ENCODE peak calls at places on chromosome 16, in nine cellular contexts. U is breast epithelium, H is heart left ventricle, G is NB4, J is esophagus muscularis mucosa, B is upper lobe of left lung, Q is IMR-90, Z is body of pancreas, T is tibial nerve. V is an unnamed sample.

GRCh38 chr16:10940501-10941079 is 1.7 kb downstream of the DEXI start:
- DNase-seq in T (no peak), Z (peak), G (no peak), Q (peak), B (peak), H (no peak), U (no peak), J (no peak), V (no peak)

GRCh38 chr16:76959166-76959565 is 231.8 kb upstream of the MON1B start:
- DNase-seq in T (no peak), J (no peak), H (no peak), Q (no peak), B (no peak), Z (no peak), G (no peak), U (no peak), V (no peak)

GRCh38 chr16:67296422-67296821 is 17.1 kb downstream of the PLEKHG4 start:
- DNase-seq in T (no peak), Z (no peak), U (no peak), Q (peak), B (no peak), H (no peak), J (no peak), G (no peak), V (no peak)

GRCh38 chr16:12262454-12263180 is 286.1 kb downstream of the SNX29 start:
- DNase-seq in J (no peak), T (no peak), B (no peak), Z (peak), Q (peak), U (peak), G (no peak), H (no peak), V (no peak)

GRCh38 chr16:52611817-52612673 is 65.1 kb upstream of the TOX3 start:
- DNase-seq in B (no peak), T (no peak), J (no peak), H (no peak), U (no peak), G (no peak), Z (peak), Q (no peak), V (no peak)

GRCh38 chr16:54077412-54077821 is 209.2 kb downstream of the IRX3 start:
- DNase-seq in H (no peak), Q (peak), J (no peak), U (no peak), Z (no peak), B (no peak), T (no peak), G (peak), V (no peak)

GRCh38 chr16:75265911-75266701 is 14.7 kb upstream of the BCAR1 start:
- DNase-seq in J (no peak), U (peak), Z (peak), T (peak), G (no peak), Q (peak), H (peak), B (peak), V (no peak)

GRCh38 chr16:27315333-27316037 is 1.7 kb downstream of the IL4R start:
- DNase-seq in J (peak), U (no peak), H (peak), Q (peak), Z (peak), T (peak), G (peak), B (peak), V (peak)

GRCh38 chr16:23838485-23839142 is 2.8 kb downstream of the PRKCB start:
- DNase-seq in J (no peak), Z (no peak), G (no peak), H (no peak), T (no peak), Q (no peak), U (no peak), B (no peak), V (no peak)

GRCh38 chr16:10490141-10490540 is 90.3 kb downstream of the EMP2 start:
- DNase-seq in J (no peak), T (no peak), G (no peak), B (no peak), Q (no peak), Z (no peak), H (no peak), U (no peak), V (no peak)

GRCh38 chr16:53839150-53839549 is 135.2 kb downstream of the FTO start:
- DNase-seq in Z (no peak), B (no peak), J (no peak), Q (no peak), T (no peak), U (no peak), H (no peak), G (no peak), V (no peak)

GRCh38 chr16:74372953-74373846 is 2.9 kb upstream of the NPIPB15 start:
- DNase-seq in Z (no peak), T (no peak), B (no peak), J (no peak), G (no peak), Q (no peak), U (no peak), H (no peak), V (peak)

GRCh38 chr16:66326995-66327513 is 39.4 kb upstream of the CDH5 start:
- DNase-seq in J (no peak), B (no peak), H (no peak), T (no peak), Q (no peak), U (no peak), G (no peak), Z (peak), V (no peak)

GRCh38 chr16:85557976-85558589 is 55.0 kb upstream of the GSE1 start:
- DNase-seq in Z (peak), G (no peak), U (no peak), H (no peak), B (peak), Q (no peak), T (no peak), J (no peak), V (no peak)

GRCh38 chr16:49602201-49603041 is 228.8 kb downstream of the C16orf78 start:
- DNase-seq in U (no peak), Z (no peak), H (no peak), J (no peak), B (no peak), T (no peak), Q (no peak), G (no peak), V (peak)

GRCh38 chr16:25256821-25257503 is 683 bp downstream of the ZKSCAN2 start:
- DNase-seq in U (no peak), G (peak), Q (peak), H (no peak), T (no peak), J (no peak), B (no peak), Z (peak), V (peak)

GRCh38 chr16:35184356-35184870 is 1725.0 kb downstream of the TP53TG3F start:
- DNase-seq in Z (no peak), G (no peak), T (no peak), B (no peak), U (no peak), H (no peak), J (peak), Q (no peak), V (peak)

GRCh38 chr16:60945225-60945624 is 1091.0 kb downstream of the CDH8 start:
- DNase-seq in Q (no peak), Z (no peak), U (no peak), G (peak), J (no peak), B (no peak), H (no peak), T (no peak), V (no peak)

DNA sequence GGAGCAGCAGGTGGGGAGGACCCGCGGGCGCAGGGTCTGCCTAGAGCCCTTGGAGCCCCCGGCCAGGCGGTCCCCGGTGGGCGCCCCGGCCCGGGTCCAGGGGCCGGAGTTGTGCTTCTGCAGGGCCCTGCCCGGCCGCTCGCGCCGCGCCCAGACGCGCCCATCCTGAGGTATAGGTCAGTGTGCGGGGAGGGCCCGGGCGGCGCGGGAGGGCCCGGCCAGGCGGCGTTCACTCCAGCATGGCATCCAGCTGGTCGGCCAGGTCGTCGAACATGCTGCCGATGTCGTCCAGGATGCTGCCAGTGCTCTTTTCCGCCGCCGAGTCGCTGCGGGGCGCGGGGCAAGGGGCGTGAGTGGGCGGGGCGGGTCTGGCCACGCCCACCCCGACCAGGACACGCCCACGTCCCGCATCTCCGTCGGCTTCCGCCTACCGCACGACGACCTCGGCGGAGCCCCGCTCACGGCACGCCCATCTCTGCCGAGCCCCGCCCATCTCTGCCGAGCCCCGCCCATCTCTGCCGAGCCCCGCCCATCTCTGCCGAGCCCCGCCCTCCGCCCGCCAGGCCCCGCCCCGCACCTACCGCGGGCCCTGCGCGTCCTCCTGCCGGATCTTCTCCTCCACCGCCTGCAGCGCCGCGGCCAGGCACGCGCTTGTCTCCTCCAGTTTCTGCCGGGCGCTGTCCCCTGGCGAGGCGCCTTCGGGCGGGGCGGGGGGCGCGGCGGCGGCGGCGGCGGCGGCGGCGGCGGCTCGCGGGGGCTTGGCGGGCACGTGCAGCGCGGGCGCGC is 17.9 kb downstream of the CASKIN1 start:
- DNase-seq in J (no peak), Z (no peak), H (no peak), G (no peak), U (no peak), B (no peak), Q (no peak), T (no peak), V (no peak)
- TF ChIP-seq POLR2A in J (no peak), Z (no peak), H (no peak), G (no peak), U (no peak), B (no peak), Q (no peak), T (no peak), V (no peak)

GRCh38 chr16:31108794-31109558 is 790 bp downstream of the BCKDK start:
- DNase-seq in G (no peak), J (no peak), H (no peak), Q (no peak), U (no peak), T (no peak), Z (no peak), B (no peak), V (no peak)

GRCh38 chr16:31106509-31107464 is 1.4 kb upstream of the BCKDK start:
- DNase-seq in G (no peak), U (no peak), Q (no peak), H (no peak), Z (no peak), B (no peak), T (no peak), J (no peak), V (no peak)

GRCh38 chr16:31107465-31107867 is 720 bp upstream of the BCKDK start:
- DNase-seq in H (no peak), J (no peak), G (no peak), T (no peak), Z (no peak), B (no peak), Q (no peak), U (no peak), V (no peak)

GRCh38 chr16:31109622-31110021 is 1.4 kb downstream of the BCKDK start:
- DNase-seq in U (no peak), B (no peak), H (no peak), Z (no peak), G (no peak), T (no peak), J (no peak), Q (no peak), V (no peak)

DNA sequence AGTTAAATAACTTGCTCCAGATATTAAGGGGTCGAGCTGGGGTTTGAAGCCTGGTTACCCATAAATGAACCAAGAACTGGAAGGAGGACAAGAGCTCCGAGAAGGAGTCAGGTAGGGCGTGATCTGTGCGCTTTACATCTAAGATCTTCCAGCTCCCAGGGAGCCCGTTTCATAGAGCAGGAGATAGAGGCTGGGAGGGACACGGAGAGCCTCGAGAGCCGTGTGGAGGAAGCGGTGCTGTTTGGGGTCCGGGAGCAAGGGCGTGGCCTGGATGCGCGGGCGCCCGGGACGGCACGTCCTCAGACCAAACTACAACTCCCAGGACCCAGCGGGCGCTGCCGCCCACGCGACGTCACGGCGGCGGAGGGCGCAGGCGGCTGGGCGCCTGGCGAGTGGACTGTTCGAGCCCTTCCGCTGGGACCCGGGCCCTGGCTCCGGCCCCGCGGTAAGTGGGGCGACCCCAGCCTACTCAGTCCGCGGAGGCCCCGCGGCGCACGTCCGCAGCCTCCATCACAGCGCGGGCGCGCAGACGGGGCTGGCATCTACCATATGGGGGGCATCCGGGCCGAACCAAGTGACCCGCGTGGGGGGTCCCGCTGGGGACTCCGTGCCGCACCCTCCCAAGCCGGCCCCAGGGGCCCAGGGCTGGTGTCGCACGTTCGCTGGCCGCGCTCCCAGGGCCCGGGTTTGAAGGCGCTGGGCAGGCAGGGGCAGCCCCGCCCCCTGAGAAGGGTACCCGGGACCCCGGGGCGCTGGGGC is at the start of gene BCKDK:
- DNase-seq in G (peak), Q (peak), B (peak), U (no peak), J (no peak), T (peak), Z (peak), H (peak), V (no peak)
- TF ChIP-seq POLR2A in G (peak), Q (no peak), B (peak), U (peak), J (peak), T (peak), Z (peak), H (no peak), V (no peak)

GRCh38 chr16:8989099-8989878 is 25.6 kb upstream of the USP7 start:
- DNase-seq in Q (no peak), T (no peak), U (no peak), J (no peak), Z (peak), H (no peak), B (no peak), G (no peak), V (no peak)
- TF ChIP-seq POLR2A in Q (no peak), T (no peak), U (no peak), J (no peak), Z (no peak), H (no peak), B (no peak), G (no peak), V (no peak)

GRCh38 chr16:3846595-3847091 is 33.9 kb downstream of the CREBBP start:
- DNase-seq in Q (no peak), Z (no peak), B (no peak), U (no peak), H (no peak), G (no peak), T (no peak), J (peak), V (no peak)
- TF ChIP-seq POLR2A in Q (no peak), Z (no peak), B (no peak), U (no peak), H (no peak), G (no peak), T (no peak), J (no peak), V (no peak)

DNA sequence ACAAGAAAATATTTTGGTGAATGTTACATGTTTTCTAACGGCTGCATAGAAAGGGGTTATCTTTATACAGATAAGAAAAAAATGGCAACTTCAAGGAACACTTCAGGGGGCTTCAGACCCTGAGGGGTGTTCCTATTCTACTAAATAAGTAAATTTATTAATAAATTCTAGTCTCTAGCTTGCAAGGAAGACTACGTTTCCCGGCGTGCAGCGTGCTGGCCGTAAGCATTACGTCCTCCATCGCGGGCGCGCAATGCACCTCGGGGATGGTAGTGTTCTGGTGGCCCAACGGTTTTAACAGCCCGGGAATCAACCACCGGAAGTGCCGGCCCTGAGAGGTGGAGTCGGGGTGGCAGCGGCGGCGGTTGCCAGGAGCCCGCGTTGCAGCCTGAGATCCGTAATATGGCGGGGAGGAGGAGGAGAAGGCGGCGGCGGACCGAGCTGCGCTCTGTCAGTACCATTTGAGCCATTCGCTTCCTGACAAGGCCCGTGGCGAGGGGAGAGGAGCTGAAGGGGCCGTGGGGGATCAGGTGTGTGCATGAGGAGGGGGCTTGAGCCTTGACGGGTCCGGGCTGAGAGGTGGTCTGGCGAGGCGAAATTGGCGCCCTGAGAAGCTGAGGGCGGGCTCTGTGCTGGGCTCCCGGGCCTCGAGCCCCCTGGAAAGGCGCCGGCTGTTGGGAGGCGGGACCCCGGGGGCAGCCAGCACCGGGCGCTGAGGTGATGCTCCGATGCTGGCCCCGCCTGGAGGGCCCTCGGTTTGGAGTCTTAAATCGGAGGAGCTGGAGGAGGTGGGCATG is at the start of gene CCP110:
- DNase-seq in G (peak), Z (peak), H (peak), J (peak), B (peak), Q (peak), T (peak), U (peak), V (peak)
- TF ChIP-seq POLR2A in G (peak), Z (peak), H (no peak), J (no peak), B (peak), Q (peak), T (no peak), U (peak), V (no peak)